ENCODE peak calls at places on chromosomes 6 and 20, in eight cellular contexts. One of them, this sample, is unnamed.

GRCh38 chr6:38493929-38494547 is 145.7 kb downstream of the BTBD9 start:
- DNase-seq in fibroblast of the aortic adventitia: peak; percentile 86
- DNase-seq in neural crest cell: peak; percentile 88
- DNase-seq in sigmoid colon: peak; percentile 87
- DNase-seq in left lung: peak; percentile 51
- DNase-seq in AG09309: peak; percentile 47
- DNase-seq in epithelial cell of esophagus: peak; percentile 76
- DNase-seq in astrocyte of the spinal cord: peak; percentile 82
- DNase-seq in this sample: peak; percentile 19

GRCh38 chr20:32575227-32575581 is 9.9 kb downstream of the NOL4L start:
- DNase-seq in fibroblast of the aortic adventitia: no peak
- DNase-seq in neural crest cell: no peak
- DNase-seq in sigmoid colon: no peak
- DNase-seq in left lung: no peak
- DNase-seq in AG09309: no peak
- DNase-seq in epithelial cell of esophagus: no peak
- DNase-seq in astrocyte of the spinal cord: no peak
- DNase-seq in this sample: no peak

GRCh38 chr6:37603284-37603683 is 94.4 kb downstream of the MDGA1 start:
- DNase-seq in fibroblast of the aortic adventitia: no peak
- DNase-seq in neural crest cell: no peak
- DNase-seq in sigmoid colon: no peak
- DNase-seq in left lung: no peak
- DNase-seq in AG09309: no peak
- DNase-seq in epithelial cell of esophagus: no peak
- DNase-seq in astrocyte of the spinal cord: no peak
- DNase-seq in this sample: no peak

GRCh38 chr6:136016228-136017225 is 165.0 kb downstream of the PDE7B start:
- DNase-seq in fibroblast of the aortic adventitia: peak; percentile 49
- DNase-seq in neural crest cell: no peak
- DNase-seq in sigmoid colon: no peak
- DNase-seq in left lung: no peak
- DNase-seq in AG09309: no peak
- DNase-seq in epithelial cell of esophagus: no peak
- DNase-seq in astrocyte of the spinal cord: peak; percentile 85
- DNase-seq in this sample: no peak

GRCh38 chr20:46011631-46012482 is 3.1 kb downstream of the MMP9 start:
- DNase-seq in fibroblast of the aortic adventitia: no peak
- DNase-seq in neural crest cell: no peak
- DNase-seq in sigmoid colon: peak; percentile 69
- DNase-seq in left lung: peak; percentile 77
- DNase-seq in AG09309: no peak
- DNase-seq in epithelial cell of esophagus: peak; percentile 72
- DNase-seq in astrocyte of the spinal cord: no peak
- DNase-seq in this sample: no peak

GRCh38 chr6:79028641-79029314 is 49.3 kb downstream of the PHIP start:
- DNase-seq in fibroblast of the aortic adventitia: no peak
- DNase-seq in neural crest cell: no peak
- DNase-seq in sigmoid colon: no peak
- DNase-seq in left lung: no peak
- DNase-seq in AG09309: no peak
- DNase-seq in epithelial cell of esophagus: no peak
- DNase-seq in astrocyte of the spinal cord: no peak
- DNase-seq in this sample: no peak

GRCh38 chr20:30811896-30812671 is 445.4 kb upstream of the DEFB115 start:
- DNase-seq in fibroblast of the aortic adventitia: peak; percentile 46
- DNase-seq in neural crest cell: no peak
- DNase-seq in sigmoid colon: peak; percentile 73
- DNase-seq in left lung: peak; percentile 63
- DNase-seq in AG09309: no peak
- DNase-seq in epithelial cell of esophagus: peak; percentile 61
- DNase-seq in astrocyte of the spinal cord: peak; percentile 59
- DNase-seq in this sample: peak; percentile 47

GRCh38 chr6:128600397-128600951 is 80.1 kb upstream of the PTPRK start:
- DNase-seq in fibroblast of the aortic adventitia: peak; percentile 90
- DNase-seq in neural crest cell: no peak
- DNase-seq in sigmoid colon: no peak
- DNase-seq in left lung: no peak
- DNase-seq in AG09309: peak; percentile 82
- DNase-seq in epithelial cell of esophagus: peak; percentile 78
- DNase-seq in astrocyte of the spinal cord: peak; percentile 94
- DNase-seq in this sample: no peak

GRCh38 chr6:41648921-41649320 is 10.7 kb downstream of the MDFI start:
- DNase-seq in fibroblast of the aortic adventitia: no peak
- DNase-seq in neural crest cell: no peak
- DNase-seq in sigmoid colon: no peak
- DNase-seq in left lung: no peak
- DNase-seq in AG09309: no peak
- DNase-seq in epithelial cell of esophagus: no peak
- DNase-seq in astrocyte of the spinal cord: no peak
- DNase-seq in this sample: no peak

GRCh38 chr6:39923394-39923793 is 10.9 kb downstream of the MOCS1 start:
- DNase-seq in fibroblast of the aortic adventitia: no peak
- DNase-seq in neural crest cell: no peak
- DNase-seq in sigmoid colon: no peak
- DNase-seq in left lung: no peak
- DNase-seq in AG09309: no peak
- DNase-seq in epithelial cell of esophagus: peak; percentile 19
- DNase-seq in astrocyte of the spinal cord: no peak
- DNase-seq in this sample: no peak

GRCh38 chr6:72824833-72825232 is 203.0 kb downstream of the KCNQ5 start:
- DNase-seq in fibroblast of the aortic adventitia: no peak
- DNase-seq in neural crest cell: no peak
- DNase-seq in sigmoid colon: no peak
- DNase-seq in left lung: no peak
- DNase-seq in AG09309: no peak
- DNase-seq in epithelial cell of esophagus: peak; percentile 14
- DNase-seq in astrocyte of the spinal cord: no peak
- DNase-seq in this sample: peak; percentile 11

GRCh38 chr6:62323818-62324217 is 37.8 kb upstream of the KHDRBS2 start:
- DNase-seq in fibroblast of the aortic adventitia: no peak
- DNase-seq in neural crest cell: no peak
- DNase-seq in sigmoid colon: no peak
- DNase-seq in left lung: no peak
- DNase-seq in AG09309: no peak
- DNase-seq in epithelial cell of esophagus: no peak
- DNase-seq in astrocyte of the spinal cord: no peak
- DNase-seq in this sample: no peak

GRCh38 chr6:159077123-159077522 is 32.3 kb upstream of the TAGAP start:
- DNase-seq in fibroblast of the aortic adventitia: no peak
- DNase-seq in neural crest cell: no peak
- DNase-seq in sigmoid colon: no peak
- DNase-seq in left lung: no peak
- DNase-seq in AG09309: no peak
- DNase-seq in epithelial cell of esophagus: no peak
- DNase-seq in astrocyte of the spinal cord: no peak
- DNase-seq in this sample: no peak

GRCh38 chr6:150599199-150600002 is at the start of gene PLEKHG1:
- DNase-seq in fibroblast of the aortic adventitia: peak; percentile 36
- DNase-seq in neural crest cell: peak; percentile 63
- DNase-seq in sigmoid colon: peak; percentile 85
- DNase-seq in left lung: peak; percentile 70
- DNase-seq in AG09309: no peak
- DNase-seq in epithelial cell of esophagus: peak; percentile 75
- DNase-seq in astrocyte of the spinal cord: peak; percentile 50
- DNase-seq in this sample: peak; percentile 89

GRCh38 chr6:39309942-39310531 is 4.2 kb downstream of the KCNK17 start:
- DNase-seq in fibroblast of the aortic adventitia: peak; percentile 73
- DNase-seq in neural crest cell: peak; percentile 83
- DNase-seq in sigmoid colon: peak; percentile 77
- DNase-seq in left lung: peak; percentile 75
- DNase-seq in AG09309: peak; percentile 45
- DNase-seq in epithelial cell of esophagus: peak; percentile 69
- DNase-seq in astrocyte of the spinal cord: peak; percentile 50
- DNase-seq in this sample: peak; percentile 83

GRCh38 chr6:42742116-42742894 is 3.6 kb downstream of the TBCC start:
- DNase-seq in fibroblast of the aortic adventitia: peak; percentile 84
- DNase-seq in neural crest cell: no peak
- DNase-seq in sigmoid colon: no peak
- DNase-seq in left lung: no peak
- DNase-seq in AG09309: no peak
- DNase-seq in epithelial cell of esophagus: peak; percentile 80
- DNase-seq in astrocyte of the spinal cord: peak; percentile 34
- DNase-seq in this sample: no peak

GRCh38 chr6:39059496-39060310 is 11.1 kb downstream of the GLP1R start:
- DNase-seq in fibroblast of the aortic adventitia: peak; percentile 1
- DNase-seq in neural crest cell: no peak
- DNase-seq in sigmoid colon: no peak
- DNase-seq in left lung: no peak
- DNase-seq in AG09309: no peak
- DNase-seq in epithelial cell of esophagus: no peak
- DNase-seq in astrocyte of the spinal cord: no peak
- DNase-seq in this sample: no peak

GRCh38 chr20:49435639-49436038 is 46.8 kb downstream of the KCNB1 start:
- DNase-seq in fibroblast of the aortic adventitia: no peak
- DNase-seq in neural crest cell: no peak
- DNase-seq in sigmoid colon: no peak
- DNase-seq in left lung: no peak
- DNase-seq in AG09309: no peak
- DNase-seq in epithelial cell of esophagus: no peak
- DNase-seq in astrocyte of the spinal cord: no peak
- DNase-seq in this sample: no peak

GRCh38 chr6:45420083-45420908 is 42.6 kb upstream of the SUPT3H start:
- DNase-seq in fibroblast of the aortic adventitia: peak; percentile 63
- DNase-seq in neural crest cell: peak; percentile 5
- DNase-seq in sigmoid colon: peak; percentile 62
- DNase-seq in left lung: peak; percentile 45
- DNase-seq in AG09309: no peak
- DNase-seq in epithelial cell of esophagus: peak; percentile 64
- DNase-seq in astrocyte of the spinal cord: peak; percentile 84
- DNase-seq in this sample: peak; percentile 13

GRCh38 chr20:49424536-49424935 is 57.9 kb downstream of the KCNB1 start:
- DNase-seq in fibroblast of the aortic adventitia: no peak
- DNase-seq in neural crest cell: peak; percentile 20
- DNase-seq in sigmoid colon: peak; percentile 70
- DNase-seq in left lung: no peak
- DNase-seq in AG09309: no peak
- DNase-seq in epithelial cell of esophagus: no peak
- DNase-seq in astrocyte of the spinal cord: no peak
- DNase-seq in this sample: no peak

GRCh38 chr6:11609324-11610071 is 71.9 kb downstream of the TMEM170B start:
- DNase-seq in fibroblast of the aortic adventitia: peak; percentile 95
- DNase-seq in neural crest cell: no peak
- DNase-seq in sigmoid colon: no peak
- DNase-seq in left lung: peak; percentile 35
- DNase-seq in AG09309: peak; percentile 94
- DNase-seq in epithelial cell of esophagus: no peak
- DNase-seq in astrocyte of the spinal cord: peak; percentile 96
- DNase-seq in this sample: no peak

GRCh38 chr6:130680118-130680517 is 147.1 kb upstream of the SMLR1 start:
- DNase-seq in fibroblast of the aortic adventitia: peak; percentile 91
- DNase-seq in neural crest cell: no peak
- DNase-seq in sigmoid colon: no peak
- DNase-seq in left lung: no peak
- DNase-seq in AG09309: no peak
- DNase-seq in epithelial cell of esophagus: peak; percentile 86
- DNase-seq in astrocyte of the spinal cord: peak; percentile 26
- DNase-seq in this sample: no peak

GRCh38 chr6:99344289-99344688 is 5.2 kb downstream of the FAXC start:
- DNase-seq in fibroblast of the aortic adventitia: peak; percentile 36
- DNase-seq in neural crest cell: no peak
- DNase-seq in sigmoid colon: no peak
- DNase-seq in left lung: no peak
- DNase-seq in AG09309: no peak
- DNase-seq in epithelial cell of esophagus: no peak
- DNase-seq in astrocyte of the spinal cord: peak; percentile 61
- DNase-seq in this sample: no peak

DNA sequence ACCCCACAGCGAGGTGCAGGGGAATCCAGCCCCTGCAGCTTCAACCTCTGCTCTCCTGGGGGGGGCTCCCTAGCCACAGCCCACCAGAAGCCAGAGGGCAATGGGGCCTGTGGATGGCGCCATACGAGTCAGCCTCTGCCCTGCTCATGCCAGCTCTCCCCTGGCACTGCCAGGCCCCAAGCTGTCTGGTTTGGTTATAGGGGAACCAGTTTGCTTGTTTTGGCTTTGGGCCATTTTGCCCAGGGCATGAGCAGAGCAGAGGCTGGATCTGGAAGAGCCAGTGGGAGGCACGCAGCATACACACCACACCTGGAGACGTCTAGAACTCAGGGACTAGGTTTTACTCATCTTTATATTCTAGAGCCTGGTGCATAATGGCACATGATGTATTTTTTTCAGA is 66.7 kb upstream of the SLC22A16 start:
- DNase-seq in fibroblast of the aortic adventitia: no peak
- DNase-seq in neural crest cell: no peak
- DNase-seq in sigmoid colon: no peak
- DNase-seq in left lung: no peak
- DNase-seq in AG09309: no peak
- DNase-seq in epithelial cell of esophagus: peak; percentile 85
- DNase-seq in astrocyte of the spinal cord: no peak
- DNase-seq in this sample: no peak
- TF ChIP-seq CTCF in fibroblast of the aortic adventitia: no peak
- TF ChIP-seq CTCF in neural crest cell: no peak
- TF ChIP-seq CTCF in sigmoid colon: no peak
- TF ChIP-seq CTCF in left lung: no peak
- TF ChIP-seq CTCF in AG09309: no peak
- TF ChIP-seq CTCF in epithelial cell of esophagus: no peak
- TF ChIP-seq CTCF in astrocyte of the spinal cord: no peak
- TF ChIP-seq CTCF in this sample: no peak

DNA sequence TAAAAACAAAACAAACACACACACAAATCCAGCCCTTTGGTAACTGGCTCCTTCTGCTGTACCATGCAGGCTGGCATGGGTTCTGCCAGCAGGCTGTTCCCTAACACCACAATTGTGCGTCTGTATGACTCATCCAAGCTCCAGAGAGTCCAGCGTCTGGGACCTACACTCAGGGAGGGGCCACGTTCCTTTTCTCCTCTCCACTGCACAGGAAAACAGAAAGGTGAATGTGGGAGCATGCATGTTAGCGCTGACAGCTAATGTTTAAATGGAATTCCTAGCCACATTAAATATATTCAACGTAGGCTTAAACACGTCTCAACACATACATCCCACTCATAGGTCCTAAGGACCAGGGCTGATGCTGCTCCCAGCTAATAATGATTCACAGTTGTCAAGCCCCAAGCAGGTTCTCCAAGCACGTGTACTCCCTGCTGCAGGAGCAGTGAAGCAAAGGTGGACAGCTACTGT is 20.7 kb downstream of the MAP1LC3A start:
- DNase-seq in fibroblast of the aortic adventitia: peak; percentile 78
- DNase-seq in neural crest cell: no peak
- DNase-seq in sigmoid colon: no peak
- DNase-seq in left lung: no peak
- DNase-seq in AG09309: peak; percentile 60
- DNase-seq in epithelial cell of esophagus: peak; percentile 98
- DNase-seq in astrocyte of the spinal cord: peak; percentile 82
- DNase-seq in this sample: no peak
- TF ChIP-seq CTCF in fibroblast of the aortic adventitia: peak; percentile 64
- TF ChIP-seq CTCF in neural crest cell: peak; percentile 73
- TF ChIP-seq CTCF in sigmoid colon: peak; percentile 30
- TF ChIP-seq CTCF in left lung: peak; percentile 13
- TF ChIP-seq CTCF in AG09309: peak; percentile 87
- TF ChIP-seq CTCF in epithelial cell of esophagus: peak; percentile 91
- TF ChIP-seq CTCF in astrocyte of the spinal cord: peak; percentile 87
- TF ChIP-seq CTCF in this sample: no peak

GRCh38 chr6:75563032-75563431 is 38.6 kb upstream of the SENP6 start:
- DNase-seq in fibroblast of the aortic adventitia: peak; percentile 24
- DNase-seq in neural crest cell: no peak
- DNase-seq in sigmoid colon: no peak
- DNase-seq in left lung: no peak
- DNase-seq in AG09309: no peak
- DNase-seq in epithelial cell of esophagus: peak; percentile 54
- DNase-seq in astrocyte of the spinal cord: peak; percentile 34
- DNase-seq in this sample: peak; percentile 27
- TF ChIP-seq CTCF in fibroblast of the aortic adventitia: peak; percentile 45
- TF ChIP-seq CTCF in neural crest cell: peak; percentile 38
- TF ChIP-seq CTCF in sigmoid colon: no peak
- TF ChIP-seq CTCF in left lung: peak; percentile 18
- TF ChIP-seq CTCF in AG09309: peak; percentile 39
- TF ChIP-seq CTCF in epithelial cell of esophagus: peak; percentile 61
- TF ChIP-seq CTCF in astrocyte of the spinal cord: peak; percentile 51
- TF ChIP-seq CTCF in this sample: peak; percentile 58

GRCh38 chr6:19204445-19204844 is 632.7 kb upstream of the ID4 start:
- DNase-seq in fibroblast of the aortic adventitia: peak; percentile 12
- DNase-seq in neural crest cell: no peak
- DNase-seq in sigmoid colon: no peak
- DNase-seq in left lung: no peak
- DNase-seq in AG09309: no peak
- DNase-seq in epithelial cell of esophagus: peak; percentile 23
- DNase-seq in astrocyte of the spinal cord: no peak
- DNase-seq in this sample: no peak
- TF ChIP-seq CTCF in fibroblast of the aortic adventitia: peak; percentile 14
- TF ChIP-seq CTCF in neural crest cell: no peak
- TF ChIP-seq CTCF in sigmoid colon: no peak
- TF ChIP-seq CTCF in left lung: no peak
- TF ChIP-seq CTCF in AG09309: no peak
- TF ChIP-seq CTCF in epithelial cell of esophagus: peak; percentile 38
- TF ChIP-seq CTCF in astrocyte of the spinal cord: no peak
- TF ChIP-seq CTCF in this sample: no peak